ENCODE peak calls at places on chromosomes 13 and 19, in nine cellular contexts. G is activated T-helper 1 cell treated with anti-CD3 and anti-CD28 coated beads, Interleukin-2, amount 50 U/mL, for 16 hours; D is ACHN; Z is esophagus squamous epithelium; V is GM04504; U is foreskin keratinocyte; R is dorsolateral prefrontal cortex; T is RKO; N is EL. P is an unnamed sample.

GRCh38 chr13:50524540-50524939 is 319.0 kb downstream of the DLEU7 start:
- DNase-seq in T (no peak), U (no peak), Z (no peak), D (no peak), N (no peak), V (no peak), R (no peak), G (no peak), P (no peak)

GRCh38 chr19:7597689-7598088 is 2.0 kb downstream of the CAMSAP3 start:
- DNase-seq in V (no peak), D (no peak), G (no peak), R (no peak), U (no peak), T (peak; percentile 48), N (no peak), Z (no peak), P (no peak)

GRCh38 chr13:102940143-102940542 is 94.3 kb downstream of the ERCC5 start:
- DNase-seq in V (no peak), U (no peak), T (no peak), G (no peak), Z (no peak), R (no peak), D (no peak), N (no peak), P (no peak)

GRCh38 chr13:29849071-29849541 is 1.3 kb downstream of the UBL3 start:
- DNase-seq in N (peak; percentile 44), U (no peak), R (peak; percentile 16), G (no peak), V (no peak), Z (no peak), D (peak; percentile 35), T (peak; percentile 75), P (peak; percentile 46)

GRCh38 chr13:38008636-38009035 is 139.1 kb upstream of the TRPC4 start:
- DNase-seq in U (no peak), G (no peak), D (no peak), V (no peak), R (no peak), T (no peak), N (no peak), Z (no peak), P (no peak)

GRCh38 chr19:1445932-1446712 is 3.8 kb upstream of the APC2 start:
- DNase-seq in Z (no peak), D (peak; percentile 51), R (peak; percentile 83), V (no peak), N (no peak), G (no peak), U (no peak), T (peak; percentile 47), P (no peak)

GRCh38 chr13:77595166-77595810 is 59.8 kb downstream of the SCEL start:
- DNase-seq in Z (no peak), G (no peak), U (no peak), N (peak; percentile 1), V (no peak), D (no peak), T (no peak), R (no peak), P (no peak)

GRCh38 chr13:27262546-27262945 is 8.1 kb upstream of the RASL11A start:
- DNase-seq in R (no peak), Z (no peak), D (no peak), U (no peak), T (no peak), N (no peak), G (no peak), V (no peak), P (no peak)

GRCh38 chr13:110372676-110373075 is 65.6 kb downstream of the COL4A2 start:
- DNase-seq in V (no peak), R (no peak), N (no peak), G (no peak), T (no peak), U (no peak), D (no peak), Z (no peak), P (no peak)

GRCh38 chr13:62357887-62358645 is 942.4 kb upstream of the PCDH20 start:
- DNase-seq in V (peak; percentile 1), D (peak; percentile 54), R (no peak), T (peak; percentile 66), U (peak; percentile 2), N (no peak), G (no peak), Z (no peak), P (no peak)

GRCh38 chr19:49761249-49761624 is 1.9 kb downstream of the TSKS start:
- DNase-seq in N (no peak), U (no peak), D (no peak), T (no peak), G (no peak), R (no peak), Z (no peak), V (no peak), P (no peak)

GRCh38 chr19:55626350-55626749 is 2.0 kb upstream of the ZNF784 start:
- DNase-seq in U (no peak), R (no peak), V (no peak), T (no peak), Z (no peak), N (no peak), G (no peak), D (no peak), P (no peak)

GRCh38 chr19:8209111-8209964 is at the start of gene CERS4:
- DNase-seq in D (peak; percentile 60), N (peak; percentile 44), V (no peak), G (peak; percentile 57), Z (peak; percentile 42), T (no peak), R (peak; percentile 72), U (no peak), P (peak; percentile 77)

GRCh38 chr13:93226623-93227279 is at the start of gene GPC6:
- DNase-seq in Z (no peak), D (peak; percentile 88), N (peak; percentile 88), U (peak; percentile 89), V (peak; percentile 84), T (no peak), G (no peak), R (no peak), P (no peak)

GRCh38 chr13:113635709-113636108 is 22.3 kb downstream of the ATP4B start:
- DNase-seq in N (no peak), G (no peak), U (no peak), V (no peak), R (no peak), D (no peak), T (no peak), Z (no peak), P (no peak)

GRCh38 chr19:10288662-10289166 is 1.0 kb upstream of the ICAM5 start:
- DNase-seq in G (no peak), V (no peak), Z (no peak), D (peak; percentile 65), R (no peak), N (peak; percentile 83), T (peak; percentile 86), U (no peak), P (peak; percentile 59)

GRCh38 chr19:55146078-55146647 is 2.8 kb downstream of the TNNT1 start:
- DNase-seq in D (peak; percentile 62), R (no peak), G (no peak), Z (no peak), V (no peak), T (peak; percentile 78), N (peak; percentile 55), U (peak; percentile 35), P (no peak)

GRCh38 chr13:109500146-109500773 is 286.1 kb downstream of the IRS2 start:
- DNase-seq in N (no peak), Z (no peak), R (no peak), V (no peak), U (no peak), G (no peak), T (no peak), D (no peak), P (no peak)

GRCh38 chr13:51243832-51244231 is 21.6 kb downstream of the FAM124A start:
- DNase-seq in R (no peak), G (no peak), Z (no peak), N (no peak), T (no peak), V (no peak), U (no peak), D (no peak), P (no peak)

GRCh38 chr19:3296446-3296845 is 69.9 kb upstream of the NFIC start:
- DNase-seq in Z (no peak), N (no peak), G (no peak), R (no peak), T (no peak), V (no peak), U (no peak), D (no peak), P (no peak)

P was measured in lung.